ENCODE peak calls at places on chromosomes 1 and 21, in seven cellular contexts. O, V, H, T, S, D and Z are unnamed samples.

GRCh38 chr21:46089285-46089684 is 8.6 kb upstream of the COL6A2 start:
- DNase-seq in S (no peak), D (no peak), H (no peak), O (no peak), T (no peak), V (no peak), Z (peak)

GRCh38 chr1:221105578-221105977 is 226.3 kb downstream of the HLX start:
- DNase-seq in S (no peak), V (no peak), T (no peak), D (no peak), O (no peak), H (no peak), Z (no peak)

GRCh38 chr1:24289937-24290595 is 29.1 kb upstream of the GRHL3 start:
- DNase-seq in O (no peak), S (no peak), T (peak), V (no peak), H (no peak), D (no peak), Z (peak)

GRCh38 chr1:156149374-156150106 is 3.8 kb upstream of the SEMA4A start:
- DNase-seq in H (no peak), D (no peak), T (no peak), O (no peak), V (no peak), S (no peak), Z (no peak)

GRCh38 chr1:5907966-5908365 is 84.3 kb downstream of the NPHP4 start:
- DNase-seq in H (no peak), D (no peak), T (no peak), V (no peak), O (no peak), S (no peak), Z (peak)

GRCh38 chr1:230682882-230683610 is 30.9 kb downstream of the AGT start:
- DNase-seq in O (no peak), V (no peak), T (no peak), D (no peak), S (no peak), H (no peak), Z (no peak)

GRCh38 chr1:174114788-174115448 is 44.4 kb upstream of the RABGAP1L start:
- DNase-seq in O (no peak), H (no peak), T (peak), D (no peak), V (no peak), S (peak), Z (no peak)

GRCh38 chr21:46639489-46640386 is 4.3 kb downstream of the PRMT2 start:
- DNase-seq in V (no peak), D (no peak), O (no peak), H (no peak), S (no peak), T (no peak), Z (no peak)

GRCh38 chr1:223153177-223154119 is 10.4 kb upstream of the TLR5 start:
- DNase-seq in H (no peak), T (no peak), D (no peak), V (no peak), O (no peak), S (no peak), Z (no peak)

GRCh38 chr1:3068400-3069361 is at the start of gene PRDM16:
- DNase-seq in O (no peak), H (peak), S (no peak), D (no peak), T (no peak), V (peak), Z (no peak)

GRCh38 chr1:212167098-212167497 is 118.1 kb upstream of the PPP2R5A start:
- DNase-seq in D (no peak), H (no peak), O (no peak), V (no peak), T (peak), S (no peak), Z (no peak)

GRCh38 chr1:197696372-197696771 is 78.9 kb downstream of the DENND1B start:
- DNase-seq in O (no peak), S (no peak), H (no peak), T (no peak), V (no peak), D (no peak), Z (no peak)

GRCh38 chr1:118210051-118210722 is 25.2 kb upstream of the SPAG17 start:
- DNase-seq in O (no peak), V (no peak), H (no peak), S (no peak), D (no peak), T (no peak), Z (no peak)

GRCh38 chr1:206909167-206909882 is 12.1 kb downstream of the IL24 start:
- DNase-seq in V (no peak), S (no peak), D (no peak), O (no peak), T (peak), H (no peak), Z (no peak)

GRCh38 chr21:25895565-25896205 is 160.9 kb downstream of the GABPA start:
- DNase-seq in H (no peak), S (no peak), T (peak), O (no peak), V (no peak), D (no peak), Z (no peak)

GRCh38 chr1:230772457-230773395 is 25.5 kb downstream of the CAPN9 start:
- DNase-seq in H (no peak), O (no peak), V (no peak), T (no peak), D (no peak), S (no peak), Z (no peak)

GRCh38 chr1:233097546-233098254 is 147.3 kb downstream of the NTPCR start:
- DNase-seq in S (no peak), D (no peak), V (no peak), H (no peak), T (no peak), O (no peak), Z (no peak)